ENCODE peak calls at places on chromosomes 4 and X, in six cellular contexts. One of them, this sample, is unnamed.

GRCh38 chr4:41538017-41538733 is at the start of gene LIMCH1:
- DNase-seq in right atrium auricular region: peak
- DNase-seq in psoas muscle: peak
- DNase-seq in T-helper 1 cell: no peak
- DNase-seq in IMR-90: no peak
- DNase-seq in skeletal muscle cell: no peak
- DNase-seq in this sample: peak

GRCh38 chr4:118034061-118034785 is at the start of gene NDST3:
- DNase-seq in right atrium auricular region: no peak
- DNase-seq in psoas muscle: no peak
- DNase-seq in T-helper 1 cell: no peak
- DNase-seq in IMR-90: peak
- DNase-seq in skeletal muscle cell: peak
- DNase-seq in this sample: peak

GRCh38 chr4:185276036-185276435 is 66.6 kb downstream of the SNX25 start:
- DNase-seq in right atrium auricular region: no peak
- DNase-seq in psoas muscle: no peak
- DNase-seq in T-helper 1 cell: no peak
- DNase-seq in IMR-90: peak
- DNase-seq in skeletal muscle cell: peak
- DNase-seq in this sample: no peak

GRCh38 chr4:139817657-139818452 is 152.2 kb downstream of the MGST2 start:
- DNase-seq in right atrium auricular region: no peak
- DNase-seq in psoas muscle: peak
- DNase-seq in T-helper 1 cell: no peak
- DNase-seq in IMR-90: no peak
- DNase-seq in skeletal muscle cell: no peak
- DNase-seq in this sample: peak

GRCh38 chr4:113442821-113443220 is 318.7 kb downstream of the CAMK2D start:
- DNase-seq in right atrium auricular region: no peak
- DNase-seq in psoas muscle: no peak
- DNase-seq in T-helper 1 cell: no peak
- DNase-seq in IMR-90: no peak
- DNase-seq in skeletal muscle cell: no peak
- DNase-seq in this sample: no peak

GRCh38 chr4:102390438-102390837 is 45.2 kb upstream of the SLC39A8 start:
- DNase-seq in right atrium auricular region: no peak
- DNase-seq in psoas muscle: no peak
- DNase-seq in T-helper 1 cell: no peak
- DNase-seq in IMR-90: no peak
- DNase-seq in skeletal muscle cell: peak
- DNase-seq in this sample: no peak

GRCh38 chr4:2356123-2357069 is 62.0 kb downstream of the ZFYVE28 start:
- DNase-seq in right atrium auricular region: no peak
- DNase-seq in psoas muscle: no peak
- DNase-seq in T-helper 1 cell: no peak
- DNase-seq in IMR-90: no peak
- DNase-seq in skeletal muscle cell: no peak
- DNase-seq in this sample: no peak

GRCh38 chr4:73021634-73022033 is 47.9 kb downstream of the COX18 start:
- DNase-seq in right atrium auricular region: no peak
- DNase-seq in psoas muscle: no peak
- DNase-seq in T-helper 1 cell: no peak
- DNase-seq in IMR-90: peak
- DNase-seq in skeletal muscle cell: peak
- DNase-seq in this sample: no peak

GRCh38 chrX:73851014-73852009 is 288.3 kb downstream of the CHIC1 start:
- DNase-seq in right atrium auricular region: peak
- DNase-seq in psoas muscle: peak
- DNase-seq in T-helper 1 cell: no peak
- DNase-seq in IMR-90: peak
- DNase-seq in skeletal muscle cell: no peak
- DNase-seq in this sample: peak

GRCh38 chrX:101383679-101384078 is 2.3 kb downstream of the BTK start:
- DNase-seq in right atrium auricular region: no peak
- DNase-seq in psoas muscle: no peak
- DNase-seq in T-helper 1 cell: no peak
- DNase-seq in IMR-90: no peak
- DNase-seq in skeletal muscle cell: no peak
- DNase-seq in this sample: no peak

GRCh38 chr4:51942833-51943215 is 77.3 kb downstream of the LRRC66 start:
- DNase-seq in right atrium auricular region: no peak
- DNase-seq in psoas muscle: no peak
- DNase-seq in T-helper 1 cell: no peak
- DNase-seq in IMR-90: no peak
- DNase-seq in skeletal muscle cell: no peak
- DNase-seq in this sample: no peak

GRCh38 chrX:40098264-40099045 is 697 bp upstream of the BCOR start:
- DNase-seq in right atrium auricular region: no peak
- DNase-seq in psoas muscle: peak
- DNase-seq in T-helper 1 cell: no peak
- DNase-seq in IMR-90: no peak
- DNase-seq in skeletal muscle cell: no peak
- DNase-seq in this sample: peak

GRCh38 chrX:47218920-47219815 is 687 bp downstream of the CDK16 start:
- DNase-seq in right atrium auricular region: no peak
- DNase-seq in psoas muscle: peak
- DNase-seq in T-helper 1 cell: peak
- DNase-seq in IMR-90: no peak
- DNase-seq in skeletal muscle cell: no peak
- DNase-seq in this sample: peak

GRCh38 chrX:18354369-18355329 is at the start of gene SCML2:
- DNase-seq in right atrium auricular region: no peak
- DNase-seq in psoas muscle: peak
- DNase-seq in T-helper 1 cell: no peak
- DNase-seq in IMR-90: peak
- DNase-seq in skeletal muscle cell: no peak
- DNase-seq in this sample: peak

GRCh38 chr4:176340871-176341685 is 21.3 kb downstream of the SPCS3 start:
- DNase-seq in right atrium auricular region: no peak
- DNase-seq in psoas muscle: no peak
- DNase-seq in T-helper 1 cell: peak
- DNase-seq in IMR-90: peak
- DNase-seq in skeletal muscle cell: no peak
- DNase-seq in this sample: no peak

GRCh38 chrX:122835886-122836285 is 348.2 kb upstream of the GRIA3 start:
- DNase-seq in right atrium auricular region: no peak
- DNase-seq in psoas muscle: no peak
- DNase-seq in T-helper 1 cell: no peak
- DNase-seq in IMR-90: no peak
- DNase-seq in skeletal muscle cell: no peak
- DNase-seq in this sample: no peak

GRCh38 chr4:102527695-102528094 is 26.5 kb downstream of the NFKB1 start:
- DNase-seq in right atrium auricular region: no peak
- DNase-seq in psoas muscle: no peak
- DNase-seq in T-helper 1 cell: no peak
- DNase-seq in IMR-90: no peak
- DNase-seq in skeletal muscle cell: no peak
- DNase-seq in this sample: no peak

This sample was measured in uterus.